ENCODE peak calls at places on chromosomes 4 and X, in five cellular contexts. F is psoas muscle, P is tibial artery, Y is pancreas, A is kidney. K is an unnamed sample.

GRCh38 chr4:126738527-126738923 is 894.2 kb upstream of the INTU start:
- DNase-seq in F (no peak), Y (no peak), A (no peak), P (no peak), K (no peak)

GRCh38 chr4:96003941-96004340 is 164.0 kb downstream of the PDHA2 start:
- DNase-seq in A (no peak), P (no peak), F (no peak), Y (no peak), K (no peak)

GRCh38 chr4:157824006-157824405 is 348.8 kb downstream of the GASK1B start:
- DNase-seq in A (no peak), Y (no peak), P (no peak), F (no peak), K (no peak)

GRCh38 chr4:7422098-7422897 is 12.4 kb downstream of the PSAPL1 start:
- DNase-seq in Y (no peak), A (peak; percentile 52), F (peak; percentile 41), P (peak; percentile 45), K (peak; percentile 30)

GRCh38 chr4:57044996-57045395 is 65.2 kb downstream of the IGFBP7 start:
- DNase-seq in P (no peak), F (no peak), A (no peak), Y (no peak), K (no peak)

GRCh38 chr4:71009796-71010588 is 16.5 kb downstream of the DCK start:
- DNase-seq in F (no peak), P (no peak), Y (no peak), A (no peak), K (no peak)

GRCh38 chr4:27350161-27350560 is 489.5 kb downstream of the STIM2 start:
- DNase-seq in Y (no peak), P (no peak), F (no peak), A (no peak), K (no peak)

GRCh38 chr4:140127422-140127821 is 26.6 kb downstream of the MAML3 start:
- DNase-seq in P (no peak), F (no peak), A (no peak), Y (no peak), K (no peak)

GRCh38 chr4:155506761-155507160 is 130.0 kb upstream of the MAP9 start:
- DNase-seq in A (no peak), Y (no peak), F (no peak), P (no peak), K (no peak)

GRCh38 chr4:76312457-76312856 is 5.9 kb downstream of the STBD1 start:
- DNase-seq in F (no peak), P (no peak), A (no peak), Y (no peak), K (no peak)

GRCh38 chr4:112426416-112426815 is 89.6 kb downstream of the NEUROG2 start:
- DNase-seq in F (no peak), Y (no peak), P (no peak), A (no peak), K (no peak)

GRCh38 chrX:136032370-136032769 is 47.1 kb downstream of the SLC9A6 start:
- DNase-seq in A (no peak), Y (no peak), F (no peak), P (peak; percentile 68), K (no peak)

GRCh38 chrX:112636288-112636687 is 43.5 kb downstream of the LHFPL1 start:
- DNase-seq in P (no peak), F (no peak), A (no peak), Y (no peak), K (no peak)

GRCh38 chr4:152126233-152126632 is 365.4 kb upstream of the GATB start:
- DNase-seq in F (no peak), A (no peak), P (no peak), Y (no peak), K (no peak)

GRCh38 chr4:123986268-123986798 is 589.7 kb downstream of the SPRY1 start:
- DNase-seq in F (peak; percentile 64), P (peak; percentile 65), Y (no peak), A (peak; percentile 55), K (no peak)

GRCh38 chr4:28966982-28967381 is 1753.2 kb upstream of the PCDH7 start:
- DNase-seq in Y (no peak), P (no peak), F (no peak), A (no peak), K (no peak)

GRCh38 chrX:108091878-108092291 is 307 bp downstream of the ATG4A start:
- DNase-seq in F (peak; percentile 62), P (no peak), A (no peak), Y (peak; percentile 16), K (no peak)

GRCh38 chr4:48949086-48949485 is 37.0 kb upstream of the CWH43 start:
- DNase-seq in P (no peak), Y (no peak), F (no peak), A (no peak), K (no peak)

GRCh38 chr4:2909583-2909982 is 53.6 kb downstream of the NOP14 start:
- DNase-seq in P (peak; percentile 57), Y (no peak), A (peak; percentile 14), F (no peak), K (no peak)

GRCh38 chrX:30364229-30364628 is 55.0 kb upstream of the NR0B1 start:
- DNase-seq in P (no peak), Y (no peak), A (no peak), F (no peak), K (no peak)

GRCh38 chr4:53928825-53929224 is 135.6 kb downstream of the CHIC2 start:
- DNase-seq in A (no peak), F (no peak), Y (no peak), P (no peak), K (peak; percentile 49)

GRCh38 chr4:56078866-56079265 is 130.1 kb downstream of the CEP135 start:
- DNase-seq in Y (no peak), F (no peak), A (no peak), P (no peak), K (no peak)

GRCh38 chr4:3255611-3256186 is 6.7 kb downstream of the MSANTD1 start:
- DNase-seq in P (peak; percentile 61), F (peak; percentile 34), Y (no peak), A (peak; percentile 72), K (peak; percentile 17)

GRCh38 chr4:182142146-182143085 is 100.8 kb upstream of the TENM3 start:
- DNase-seq in F (no peak), P (no peak), A (peak; percentile 82), Y (no peak), K (peak; percentile 56)

GRCh38 chr4:182143822-182144620 is 99.2 kb upstream of the TENM3 start:
- DNase-seq in F (no peak), P (no peak), Y (no peak), A (peak; percentile 82), K (peak; percentile 75)

GRCh38 chr4:182141623-182142022 is 101.6 kb upstream of the TENM3 start:
- DNase-seq in Y (no peak), P (no peak), A (no peak), F (no peak), K (no peak)

GRCh38 chr4:182144621-182145359 is 98.4 kb upstream of the TENM3 start:
- DNase-seq in Y (no peak), P (no peak), A (peak; percentile 76), F (no peak), K (peak; percentile 44)

GRCh38 chr4:182143086-182143821 is 99.9 kb upstream of the TENM3 start:
- DNase-seq in P (no peak), A (no peak), Y (no peak), F (no peak), K (peak; percentile 81)
- H3K4me1 ChIP-seq in P (peaks cover 26% of the 10 kb centered on the region), A (no peaks in the 10 kb centered on the region), Y (peaks cover 5% of the 10 kb centered on the region), F (peaks cover 6% of the 10 kb centered on the region), K (peaks cover 29% of the 10 kb centered on the region)

DNA sequence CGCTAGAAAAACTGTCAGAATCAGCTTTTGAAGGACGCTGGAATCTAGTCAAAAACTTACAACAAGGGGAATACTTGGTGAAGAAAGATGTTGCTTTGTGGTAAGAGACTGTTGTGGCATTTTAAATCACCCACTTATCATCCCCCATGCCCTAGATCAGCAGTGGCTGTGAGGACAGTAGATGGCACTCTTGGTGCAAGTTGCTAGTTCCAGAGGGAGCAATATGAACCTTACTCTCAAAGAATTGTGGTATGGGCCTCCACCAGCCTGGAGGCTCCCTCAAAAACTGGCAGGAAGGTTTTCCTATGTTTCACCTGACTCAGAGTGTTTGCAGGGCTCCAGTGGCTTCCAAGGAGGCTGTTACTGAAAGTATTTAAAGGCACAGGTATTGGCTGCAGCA is 37.7 kb upstream of the SLC16A2 start:
- DNase-seq in A (no peak), F (no peak), P (no peak), Y (peak; percentile 2), K (peak; percentile 25)
- TF ChIP-seq CTCF in A (peak; percentile 48), F (peak; percentile 39), P (no peak), Y (no peak), K (peak; percentile 56)

DNA sequence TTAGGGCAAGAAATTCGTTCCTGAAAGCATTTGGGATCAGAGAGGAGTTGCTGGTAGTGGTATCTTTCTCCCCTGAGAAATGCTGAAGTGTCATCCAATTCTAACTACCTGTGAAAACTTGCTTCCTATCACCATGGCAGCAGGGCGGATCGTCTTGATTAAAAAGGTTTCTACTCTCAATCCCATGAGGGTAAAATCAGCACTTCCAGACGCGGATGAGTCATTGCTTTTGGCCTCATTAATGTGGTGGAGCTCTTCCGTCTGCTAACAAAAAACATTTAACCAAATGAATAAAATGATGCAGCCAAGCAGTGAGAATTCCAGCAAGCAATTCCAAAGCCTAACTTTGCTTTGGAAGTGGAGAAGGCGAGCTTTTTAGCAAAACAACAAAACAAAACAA is 325.6 kb downstream of the CAMK2D start:
- DNase-seq in F (peak; percentile 50), P (no peak), Y (no peak), A (no peak), K (no peak)
- H3K4me3 ChIP-seq in F (no peak overlapping the region), P (no peak overlapping the region), Y (no peak overlapping the region), A (no peak overlapping the region), K (no peak overlapping the region)

GRCh38 chr4:30989508-30989907 is 269.3 kb downstream of the PCDH7 start:
- DNase-seq in A (no peak), Y (no peak), P (no peak), F (no peak), K (no peak)
- H3K4me1 ChIP-seq in A (no peaks in the 10 kb centered on the region), Y (no peaks in the 10 kb centered on the region), P (peaks cover 8% of the 10 kb centered on the region), F (no peaks in the 10 kb centered on the region), K (no peaks in the 10 kb centered on the region)

DNA sequence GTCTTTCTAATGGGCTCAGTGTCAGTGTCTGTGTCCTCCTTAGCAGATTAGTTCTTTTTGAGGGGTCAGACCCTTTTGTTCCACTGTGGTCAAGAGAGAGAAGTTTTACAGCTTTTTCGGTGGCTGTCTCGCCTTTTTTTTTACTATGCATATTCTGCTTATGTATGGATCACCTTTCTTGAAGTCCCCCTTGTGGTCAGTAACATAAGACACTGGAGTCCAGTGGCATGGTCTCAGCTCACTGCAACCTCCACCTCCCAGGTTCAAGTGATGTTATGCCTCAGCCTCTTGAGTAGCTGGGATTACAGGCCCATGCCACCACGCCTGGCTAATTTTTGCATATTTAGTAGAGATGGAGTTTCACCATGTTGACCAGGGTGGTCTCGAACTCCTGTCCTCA is 54.0 kb upstream of the PGRMC2 start:
- DNase-seq in F (no peak), A (no peak), Y (no peak), P (no peak), K (no peak)
- TF ChIP-seq CTCF in F (no peak), A (no peak), Y (no peak), P (no peak), K (no peak)

GRCh38 chrX:131812847-131813825 is 210.0 kb upstream of the STK26 start:
- DNase-seq in A (peak; percentile 75), F (peak; percentile 82), Y (no peak), P (peak; percentile 65), K (no peak)
- H3K4me3 ChIP-seq in A (peak overlapping the region; percentile 41), F (peak overlapping the region; percentile 60), Y (no peak overlapping the region), P (peak overlapping the region; percentile 8), K (no peak overlapping the region)

K was measured in Caco-2.